ENCODE peak calls at places on chromosomes 4 and X, in six cellular contexts. H is mucosa of descending colon, E is Peyer's patch, N is H1, O is cardiac muscle cell, G is aorta. R is an unnamed sample.

GRCh38 chr4:92255920-92256244 is 47.9 kb upstream of the GRID2 start:
- DNase-seq in H (no peak), E (no peak), N (no peak), O (no peak), G (no peak), R (no peak)

GRCh38 chr4:89312066-89312465 is 4.5 kb upstream of the GPRIN3 start:
- DNase-seq in H (no peak), E (no peak), N (no peak), O (no peak), G (no peak), R (no peak)

GRCh38 chr4:11393551-11393950 is 35.1 kb downstream of the HS3ST1 start:
- DNase-seq in H (no peak), E (no peak), N (no peak), O (no peak), G (no peak), R (no peak)

GRCh38 chr4:40363382-40363920 is 28.3 kb downstream of the CHRNA9 start:
- DNase-seq in H (peak), E (peak), N (no peak), O (peak), G (no peak), R (peak)

GRCh38 chr4:74219241-74219640 is 61.3 kb downstream of the MTHFD2L start:
- DNase-seq in H (no peak), E (no peak), N (no peak), O (no peak), G (no peak), R (no peak)

GRCh38 chrX:14865201-14865600 is 7.7 kb downstream of the FANCB start:
- DNase-seq in H (no peak), E (no peak), N (no peak), O (no peak), G (no peak), R (no peak)

GRCh38 chr4:82704156-82704555 is 94.4 kb downstream of the SCD5 start:
- DNase-seq in H (no peak), E (no peak), N (no peak), O (no peak), G (no peak), R (no peak)

GRCh38 chr4:132071815-132072214 is 1077.3 kb upstream of the PCDH10 start:
- DNase-seq in H (no peak), E (no peak), N (no peak), O (no peak), G (no peak), R (no peak)

GRCh38 chrX:30283456-30284200 is 25.6 kb downstream of the NR0B1 start:
- DNase-seq in H (no peak), E (no peak), N (no peak), O (no peak), G (no peak), R (no peak)

GRCh38 chr4:140743194-140743931 is 12.8 kb downstream of the TBC1D9 start:
- DNase-seq in H (peak), E (no peak), N (no peak), O (peak), G (no peak), R (peak)

GRCh38 chrX:107565916-107566602 is 62.3 kb upstream of the PRPS1 start:
- DNase-seq in H (no peak), E (no peak), N (no peak), O (peak), G (no peak), R (peak)

GRCh38 chr4:71107732-71108131 is 114.3 kb downstream of the DCK start:
- DNase-seq in H (no peak), E (no peak), N (no peak), O (no peak), G (no peak), R (peak)

GRCh38 chr4:43132010-43132582 is 239.6 kb downstream of the GRXCR1 start:
- DNase-seq in H (peak), E (no peak), N (peak), O (peak), G (peak), R (peak)

GRCh38 chrX:1358793-1359476 is 22.4 kb downstream of the IL3RA start:
- DNase-seq in H (no peak), E (no peak), N (no peak), O (no peak), G (no peak), R (no peak)

GRCh38 chr4:7963691-7964090 is 24.0 kb upstream of the AFAP1 start:
- DNase-seq in H (no peak), E (no peak), N (no peak), O (no peak), G (peak), R (no peak)

GRCh38 chr4:108168213-108168671 is 490 bp downstream of the LEF1 start:
- DNase-seq in H (no peak), E (no peak), N (no peak), O (no peak), G (no peak), R (no peak)

GRCh38 chr4:54228064-54228527 is 997 bp upstream of the PDGFRA start:
- DNase-seq in H (peak), E (peak), N (peak), O (peak), G (peak), R (no peak)

GRCh38 chr4:152605031-152605430 is 69.1 kb upstream of the FBXW7 start:
- DNase-seq in H (no peak), E (no peak), N (no peak), O (no peak), G (no peak), R (no peak)

GRCh38 chr4:90152024-90152423 is 24.8 kb downstream of the CCSER1 start:
- DNase-seq in H (no peak), E (no peak), N (no peak), O (no peak), G (no peak), R (no peak)

GRCh38 chr4:106690487-106690886 is 321.9 kb upstream of the GIMD1 start:
- DNase-seq in H (no peak), E (no peak), N (no peak), O (no peak), G (no peak), R (peak)

GRCh38 chrX:111098874-111099273 is 2.9 kb downstream of the PAK3 start:
- DNase-seq in H (peak), E (no peak), N (peak), O (peak), G (peak), R (peak)

GRCh38 chr4:8241211-8241779 is 28.3 kb upstream of the HTRA3 start:
- DNase-seq in H (no peak), E (no peak), N (no peak), O (no peak), G (no peak), R (no peak)

GRCh38 chrX:24789047-24789446 is 95.3 kb downstream of the POLA1 start:
- DNase-seq in H (no peak), E (no peak), N (no peak), O (no peak), G (no peak), R (no peak)

DNA sequence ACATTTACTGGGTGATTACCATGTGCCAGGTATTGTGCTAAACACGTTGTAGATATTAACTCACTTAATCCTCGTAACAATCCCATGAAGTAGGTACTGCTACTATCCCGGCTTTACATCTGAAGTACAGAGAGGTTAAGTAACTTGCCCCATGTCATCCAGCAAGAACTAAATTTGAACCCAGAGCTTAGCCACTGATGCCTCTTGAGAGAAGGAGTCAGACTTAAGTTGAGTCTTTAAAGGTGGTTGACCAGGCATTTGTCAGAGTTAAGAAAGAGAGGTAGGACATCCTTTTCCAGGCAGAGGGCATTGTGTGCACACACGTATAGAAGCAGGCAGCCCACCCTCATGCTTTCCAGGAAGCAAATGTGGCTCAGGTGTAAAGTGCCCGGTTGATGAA is 431 bp upstream of the CD38 start:
- DNase-seq in H (no peak), E (no peak), N (no peak), O (no peak), G (no peak), R (no peak)
- H3K4me3 ChIP-seq in H (no peak), E (no peak), N (no peak), O (no peak), G (no peak), R (peak)

DNA sequence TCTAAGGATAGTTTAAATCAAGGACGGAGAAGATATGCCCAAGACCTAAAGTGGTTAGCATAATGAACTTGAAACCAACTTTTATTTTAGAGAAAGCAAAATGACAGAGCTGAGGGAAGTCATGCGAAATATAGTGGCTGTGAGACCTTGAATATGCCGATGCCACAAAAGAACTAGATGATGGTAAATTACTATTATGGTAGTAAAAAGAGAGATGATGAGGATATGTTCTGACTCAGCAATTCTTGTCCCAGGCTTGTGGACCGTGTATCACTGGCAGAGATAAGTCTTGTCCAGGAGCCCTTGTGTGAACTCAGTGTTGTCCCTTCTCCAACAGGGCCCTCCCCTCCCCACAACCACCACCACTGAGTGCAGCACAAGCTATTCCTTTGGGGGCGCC is 1605.6 kb upstream of the TENM3 start:
- DNase-seq in H (no peak), E (no peak), N (no peak), O (no peak), G (no peak), R (no peak)
- H3K4me3 ChIP-seq in H (no peak), E (no peak), N (no peak), O (no peak), G (no peak), R (no peak)

GRCh38 chrX:2610246-2611170 is 80.6 kb upstream of the CD99 start:
- DNase-seq in H (no peak), E (no peak), N (no peak), O (no peak), G (no peak), R (no peak)

GRCh38 chrX:2607113-2607512 is 84.0 kb upstream of the CD99 start:
- DNase-seq in H (no peak), E (no peak), N (no peak), O (no peak), G (no peak), R (no peak)

GRCh38 chrX:2614911-2615310 is 76.2 kb upstream of the CD99 start:
- DNase-seq in H (no peak), E (no peak), N (no peak), O (peak), G (no peak), R (no peak)

GRCh38 chrX:2608638-2609430 is 82.3 kb upstream of the CD99 start:
- DNase-seq in H (peak), E (peak), N (peak), O (peak), G (peak), R (peak)

DNA sequence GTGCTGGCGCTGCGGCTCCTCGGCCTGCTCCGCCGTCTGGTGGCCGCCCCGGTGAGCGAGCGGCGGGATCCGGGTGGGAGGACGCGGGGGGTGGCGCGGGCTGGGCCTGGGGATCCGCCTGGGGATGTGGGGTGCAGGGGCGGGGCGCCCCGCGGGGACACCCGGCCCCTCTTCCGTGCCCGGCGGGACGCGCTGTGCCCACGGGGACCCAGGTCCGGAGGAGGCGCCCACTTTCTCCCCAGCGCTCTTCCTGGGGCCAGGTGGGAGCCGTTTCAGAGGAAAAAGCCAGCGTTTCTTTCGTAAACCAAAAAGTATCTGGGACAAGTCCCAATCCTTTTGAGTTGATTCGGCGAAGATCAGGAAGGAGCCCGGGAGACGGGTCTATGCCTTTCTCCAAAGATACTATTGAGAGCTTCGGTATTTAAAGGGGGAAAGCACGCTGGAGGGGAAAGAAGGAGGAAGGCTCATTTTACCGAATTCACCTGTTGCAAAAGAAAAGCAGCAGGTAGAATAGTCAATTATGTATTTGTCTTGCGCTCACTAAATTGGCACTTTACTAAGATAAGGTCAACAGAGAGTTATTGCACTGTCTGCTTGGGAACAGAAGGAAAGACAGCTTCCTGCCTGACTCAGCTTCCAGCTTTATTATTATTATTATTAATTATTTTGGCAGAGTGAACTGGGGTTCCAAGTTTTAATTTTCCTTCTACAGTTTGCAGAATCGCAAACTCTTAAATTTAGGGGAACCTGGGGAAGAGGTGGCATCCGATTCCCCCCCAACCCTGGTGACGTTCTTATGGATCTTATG is 81.5 kb upstream of the CD99 start:
- DNase-seq in H (peak), E (no peak), N (no peak), O (no peak), G (no peak), R (peak)
- H3K4me3 ChIP-seq in H (peak), E (peak), N (peak), O (peak), G (peak), R (peak)

DNA sequence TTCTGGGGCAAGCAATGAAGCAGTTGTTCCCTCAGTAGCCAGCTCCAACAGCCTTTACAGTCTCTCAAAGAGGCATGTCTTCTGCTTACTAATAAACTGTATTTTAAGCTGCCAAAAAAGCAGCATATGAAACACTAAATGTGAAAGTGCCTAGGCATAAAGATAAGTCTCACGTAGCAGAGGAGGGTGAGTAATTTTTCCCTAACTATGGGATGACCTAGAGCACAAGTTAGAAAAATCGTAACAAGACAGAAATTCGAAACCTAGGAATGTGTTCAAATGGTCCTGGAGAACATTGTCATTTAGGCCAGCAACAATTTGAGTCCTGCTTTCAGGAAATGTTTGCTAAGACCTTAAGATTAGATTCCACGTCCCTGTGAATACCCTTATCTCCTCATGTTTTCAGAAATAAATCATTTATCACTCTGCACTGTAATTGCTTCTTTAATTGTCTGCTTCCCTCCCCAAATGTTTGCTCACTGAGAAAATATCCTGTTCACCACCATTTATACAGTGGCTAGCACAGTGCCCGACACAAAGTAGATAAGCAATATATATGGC is 222.2 kb downstream of the KCNIP4 start:
- DNase-seq in H (no peak), E (no peak), N (no peak), O (no peak), G (no peak), R (no peak)
- H3K4me3 ChIP-seq in H (no peak), E (no peak), N (no peak), O (no peak), G (no peak), R (no peak)

GRCh38 chr4:185255868-185256267 is 46.5 kb downstream of the SNX25 start:
- DNase-seq in H (no peak), E (no peak), N (no peak), O (no peak), G (no peak), R (no peak)
- H3K4me3 ChIP-seq in H (no peak), E (peak), N (no peak), O (no peak), G (no peak), R (no peak)

GRCh38 chrX:145821291-145821897 is 3.8 kb downstream of the SLITRK2 start:
- DNase-seq in H (no peak), E (no peak), N (peak), O (peak), G (peak), R (no peak)
- H3K4me3 ChIP-seq in H (no peak), E (no peak), N (peak), O (peak), G (no peak), R (no peak)

GRCh38 chrX:43618376-43619205 is 37.5 kb upstream of the MAOA start:
- DNase-seq in H (peak), E (no peak), N (no peak), O (no peak), G (no peak), R (no peak)

GRCh38 chrX:43612400-43612799 is 43.7 kb upstream of the MAOA start:
- DNase-seq in H (no peak), E (no peak), N (no peak), O (no peak), G (no peak), R (no peak)

DNA sequence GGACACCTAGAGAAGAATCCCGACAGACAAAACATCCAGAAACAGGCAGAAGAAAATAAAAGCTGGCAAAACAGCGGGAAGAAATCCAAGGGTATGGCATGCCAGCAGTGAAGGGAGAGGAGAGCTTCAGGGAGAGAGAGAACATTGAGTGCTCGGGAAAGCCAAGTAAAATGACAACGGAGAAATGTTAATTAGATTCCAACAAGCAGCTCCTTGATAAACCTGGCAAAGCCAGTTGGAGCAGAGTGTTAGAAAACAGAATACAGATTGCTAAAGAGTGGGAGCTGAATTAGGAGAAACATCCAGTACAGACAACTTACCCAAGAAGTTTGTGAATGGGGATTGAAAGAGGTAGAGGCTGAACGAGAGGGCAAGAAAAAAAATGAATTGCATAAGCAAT is 40.4 kb upstream of the MAOA start:
- DNase-seq in H (no peak), E (no peak), N (no peak), O (peak), G (no peak), R (no peak)
- H3K4me3 ChIP-seq in H (no peak), E (no peak), N (no peak), O (no peak), G (no peak), R (no peak)

GRCh38 chr4:154836513-154836912 is 55.4 kb downstream of the RBM46 start:
- DNase-seq in H (no peak), E (no peak), N (no peak), O (no peak), G (no peak), R (no peak)
- H3K4me3 ChIP-seq in H (no peak), E (no peak), N (no peak), O (no peak), G (no peak), R (no peak)